ENCODE peak calls at places on chromosomes 16 and 17, in ten cellular contexts. S, M, E, L, B, H, D, Q, F and A are unnamed samples.

GRCh38 chr16:87803385-87803784 is 37.6 kb upstream of the KLHDC4 start:
- DNase-seq in S (no peak), E (no peak), H (no peak), L (no peak), D (no peak), F (no peak), M (no peak), Q (no peak), B (no peak), A (peak)

GRCh38 chr17:78812849-78813248 is 27.8 kb downstream of the USP36 start:
- DNase-seq in S (no peak), M (no peak), E (no peak), B (no peak), F (no peak), H (peak), Q (no peak), D (no peak), L (no peak), A (no peak)

GRCh38 chr17:60743812-60744211 is 66.2 kb downstream of the BCAS3 start:
- DNase-seq in Q (no peak), D (no peak), S (peak), H (peak), E (no peak), B (peak), F (no peak), M (no peak), L (peak), A (peak)

GRCh38 chr16:71808593-71809449 is at the start of gene AP1G1:
- DNase-seq in S (peak), B (peak), F (peak), L (peak), D (peak), H (peak), M (peak), E (peak), Q (peak), A (peak)

GRCh38 chr17:32503251-32504165 is 16.7 kb downstream of the CDK5R1 start:
- DNase-seq in D (no peak), H (no peak), F (no peak), Q (no peak), S (no peak), B (no peak), E (peak), L (no peak), M (no peak), A (peak)

GRCh38 chr17:65685110-65685509 is 123.7 kb upstream of the AXIN2 start:
- DNase-seq in E (no peak), H (no peak), D (no peak), M (no peak), B (no peak), L (no peak), S (no peak), F (no peak), Q (no peak), A (no peak)

GRCh38 chr17:55584055-55584685 is 72.9 kb upstream of the SMIM36 start:
- DNase-seq in L (no peak), M (no peak), E (no peak), D (no peak), B (no peak), H (peak), S (no peak), Q (no peak), F (no peak), A (no peak)

GRCh38 chr17:59899099-59899498 is 6.2 kb downstream of the RPS6KB1 start:
- DNase-seq in F (no peak), Q (no peak), B (peak), S (no peak), E (peak), M (no peak), H (peak), L (no peak), D (no peak), A (no peak)

GRCh38 chr17:8844229-8845218 is 22.9 kb downstream of the PIK3R6 start:
- DNase-seq in L (no peak), D (no peak), F (no peak), S (no peak), Q (no peak), B (no peak), E (no peak), M (no peak), H (peak), A (no peak)

GRCh38 chr16:66551362-66551761 is 1.0 kb upstream of the CKLF start:
- DNase-seq in Q (no peak), F (no peak), L (no peak), S (no peak), E (peak), H (no peak), M (peak), B (no peak), D (peak), A (no peak)

GRCh38 chr16:16032271-16032979 is 83.0 kb downstream of the ABCC1 start:
- DNase-seq in D (no peak), L (no peak), Q (no peak), S (no peak), F (no peak), B (no peak), E (no peak), H (peak), M (no peak), A (no peak)

GRCh38 chr17:13864551-13864950 is 204.8 kb upstream of the COX10 start:
- DNase-seq in M (no peak), F (no peak), L (peak), S (no peak), D (no peak), H (peak), E (no peak), Q (no peak), B (no peak), A (no peak)

GRCh38 chr17:42378597-42379594 is 9.3 kb downstream of the STAT3 start:
- DNase-seq in B (peak), E (no peak), D (no peak), F (no peak), L (no peak), S (no peak), H (peak), Q (no peak), M (no peak), A (no peak)

GRCh38 chr17:21300601-21301571 is 16.4 kb downstream of the MAP2K3 start:
- DNase-seq in M (no peak), Q (no peak), E (no peak), D (no peak), L (no peak), S (no peak), H (no peak), F (no peak), B (no peak), A (no peak)

GRCh38 chr17:32206816-32207215 is 58.8 kb upstream of the RHBDL3 start:
- DNase-seq in S (no peak), M (no peak), D (no peak), B (no peak), E (no peak), H (peak), F (no peak), L (no peak), Q (no peak), A (no peak)

GRCh38 chr17:65609749-65610148 is 48.3 kb upstream of the AXIN2 start:
- DNase-seq in L (no peak), B (no peak), D (no peak), H (peak), E (no peak), M (no peak), F (no peak), Q (no peak), S (peak), A (no peak)

GRCh38 chr17:58084317-58084981 is 1.2 kb downstream of the DYNLL2 start:
- DNase-seq in S (peak), B (peak), L (no peak), D (peak), H (peak), Q (no peak), E (peak), M (peak), F (no peak), A (peak)